ENCODE peak calls at places on chromosomes 16 and 17, in six cellular contexts. O is activated CD4-positive, alpha-beta T cell treated with anti-CD3 and anti-CD28 coated beads for 36 hours; F is iris pigment epithelial cell; Z is progenitor cell of endocrine pancreas; W is Calu3; S is midbrain. A is an unnamed sample.
A peak's percentile ranks its signal among the peaks of the same experiment; 100 is the strongest.

GRCh38 chr17:35210741-35211140 is 16.5 kb upstream of the SLC35G3 start:
- DNase-seq in O (peak; percentile 56), F (no peak), Z (no peak), W (no peak), S (no peak), A (no peak)

GRCh38 chr16:30637952-30638351 is 12.8 kb upstream of the PRR14 start:
- DNase-seq in O (peak; percentile 38), F (peak; percentile 49), Z (no peak), W (peak; percentile 58), S (no peak), A (peak; percentile 55)

GRCh38 chr17:65514082-65514481 is 47.4 kb downstream of the AXIN2 start:
- DNase-seq in O (peak; percentile 55), F (peak; percentile 66), Z (no peak), W (no peak), S (no peak), A (no peak)

GRCh38 chr17:2087597-2088211 is 32.8 kb downstream of the HIC1 start:
- DNase-seq in O (peak; percentile 78), F (no peak), Z (no peak), W (no peak), S (no peak), A (no peak)

GRCh38 chr16:56679813-56680212 is 2.5 kb upstream of the MT1X start:
- DNase-seq in O (peak; percentile 47), F (no peak), Z (no peak), W (peak; percentile 44), S (no peak), A (no peak)

GRCh38 chr16:5509794-5510193 is 412.2 kb upstream of the EEF2KMT start:
- DNase-seq in O (no peak), F (no peak), Z (no peak), W (no peak), S (no peak), A (no peak)

GRCh38 chr17:58960068-58960467 is 146.6 kb downstream of the TRIM37 start:
- DNase-seq in O (no peak), F (peak; percentile 77), Z (no peak), W (peak; percentile 37), S (no peak), A (peak; percentile 68)

GRCh38 chr16:56041556-56042140 is 149.6 kb upstream of the GNAO1 start:
- DNase-seq in O (peak; percentile 60), F (no peak), Z (peak; percentile 28), W (peak; percentile 53), S (no peak), A (peak; percentile 68)

GRCh38 chr16:74608944-74609343 is 2.0 kb upstream of the GLG1 start:
- DNase-seq in O (peak; percentile 33), F (no peak), Z (no peak), W (no peak), S (no peak), A (no peak)

GRCh38 chr17:43545383-43545632 is 832 bp downstream of the ETV4 start:
- DNase-seq in O (peak; percentile 47), F (peak; percentile 61), Z (peak; percentile 26), W (no peak), S (no peak), A (no peak)

GRCh38 chr17:48499248-48499647 is 31.6 kb downstream of the HOXB1 start:
- DNase-seq in O (no peak), F (peak; percentile 50), Z (no peak), W (no peak), S (no peak), A (no peak)

GRCh38 chr16:63361032-63361624 is 1324.9 kb upstream of the CDH8 start:
- DNase-seq in O (peak; percentile 3), F (peak; percentile 69), Z (no peak), W (peak; percentile 23), S (peak; percentile 33), A (peak; percentile 7)

GRCh38 chr17:40487371-40488020 is 13.9 kb downstream of the TNS4 start:
- DNase-seq in O (no peak), F (no peak), Z (no peak), W (no peak), S (no peak), A (no peak)

GRCh38 chr17:57478851-57479250 is 222.5 kb downstream of the MSI2 start:
- DNase-seq in O (no peak), F (no peak), Z (no peak), W (no peak), S (no peak), A (no peak)

GRCh38 chr16:56265184-56265583 is 73.9 kb downstream of the GNAO1 start:
- DNase-seq in O (no peak), F (no peak), Z (no peak), W (no peak), S (no peak), A (no peak)

GRCh38 chr16:86778978-86779377 is 200.6 kb downstream of the FOXL1 start:
- DNase-seq in O (no peak), F (no peak), Z (no peak), W (no peak), S (no peak), A (no peak)

GRCh38 chr17:39916918-39917317 is 1.5 kb downstream of the GSDMB start:
- DNase-seq in O (no peak), F (peak; percentile 15), Z (no peak), W (peak; percentile 94), S (no peak), A (no peak)

GRCh38 chr16:84391151-84391873 is 23.0 kb downstream of the ATP2C2 start:
- DNase-seq in O (no peak), F (peak; percentile 48), Z (no peak), W (no peak), S (peak; percentile 69), A (no peak)

GRCh38 chr16:88613293-88613692 is 25.1 kb upstream of the IL17C start:
- DNase-seq in O (no peak), F (no peak), Z (no peak), W (no peak), S (no peak), A (no peak)

GRCh38 chr16:79093554-79093967 is 507.0 kb downstream of the MAF start:
- DNase-seq in O (peak; percentile 64), F (no peak), Z (no peak), W (no peak), S (peak; percentile 38), A (no peak)

GRCh38 chr16:71353736-71354135 is 4.8 kb upstream of the CALB2 start:
- DNase-seq in O (no peak), F (no peak), Z (no peak), W (no peak), S (peak; percentile 3), A (no peak)

GRCh38 chr16:25020112-25020591 is 5.0 kb upstream of the ARHGAP17 start:
- DNase-seq in O (no peak), F (no peak), Z (no peak), W (no peak), S (no peak), A (no peak)

GRCh38 chr17:17468217-17469010 is 8.4 kb upstream of the MED9 start:
- DNase-seq in O (no peak), F (no peak), Z (no peak), W (no peak), S (no peak), A (no peak)

GRCh38 chr16:12553191-12553590 is 250.5 kb downstream of the CPPED1 start:
- DNase-seq in O (no peak), F (no peak), Z (no peak), W (no peak), S (no peak), A (peak; percentile 43)

GRCh38 chr16:67528222-67528869 is at the start of gene RIPOR1:
- DNase-seq in O (peak; percentile 65), F (no peak), Z (peak; percentile 47), W (peak; percentile 60), S (peak; percentile 63), A (peak; percentile 53)

GRCh38 chr17:15490634-15491261 is 23.3 kb upstream of the CDRT4 start:
- DNase-seq in O (peak; percentile 56), F (peak; percentile 69), Z (no peak), W (peak; percentile 74), S (peak; percentile 75), A (no peak)

GRCh38 chr16:12228607-12229499 is 252.3 kb downstream of the SNX29 start:
- DNase-seq in O (peak; percentile 68), F (peak; percentile 76), Z (peak; percentile 22), W (peak; percentile 79), S (peak; percentile 75), A (peak; percentile 24)

GRCh38 chr16:57564571-57565270 is 22.3 kb downstream of the ADGRG5 start:
- DNase-seq in O (no peak), F (peak; percentile 74), Z (no peak), W (no peak), S (no peak), A (no peak)